ENCODE peak calls at places on chromosomes 16 and 17, in four cellular contexts. D is stimulated activated CD4-positive, alpha-beta T cell treated with anti-CD3 and anti-CD28 coated beads, Interleukin-1b, Interleukin-23, amount 100 ng/mL, for 24 hours; C is heart right ventricle; P is D341Med. U is an unnamed sample.
A peak's percentile ranks its signal among the peaks of the same experiment; 100 is the strongest.

GRCh38 chr17:82097187-82097918 is 683 bp downstream of the FASN start:
- DNase-seq in D (peak; percentile 17), C (no peak), P (peak; percentile 81), U (peak; percentile 57)

GRCh38 chr17:72812823-72813222 is 279.7 kb downstream of the SLC39A11 start:
- DNase-seq in D (no peak), C (no peak), P (no peak), U (no peak)

GRCh38 chr16:11094075-11094593 is 149.8 kb downstream of the CLEC16A start:
- DNase-seq in D (peak; percentile 51), C (no peak), P (no peak), U (no peak)

GRCh38 chr17:28948873-28949184 is 2.5 kb downstream of the PHF12 start:
- DNase-seq in D (no peak), C (no peak), P (peak; percentile 59), U (peak; percentile 71)

GRCh38 chr17:73052923-73053322 is 39.6 kb downstream of the SLC39A11 start:
- DNase-seq in D (no peak), C (no peak), P (no peak), U (no peak)

GRCh38 chr16:86725401-86725800 is 147.1 kb downstream of the FOXL1 start:
- DNase-seq in D (no peak), C (no peak), P (no peak), U (no peak)

GRCh38 chr17:47742319-47743181 is 9.5 kb downstream of the TBX21 start:
- DNase-seq in D (no peak), C (peak; percentile 39), P (peak; percentile 94), U (peak; percentile 78)

GRCh38 chr16:9901-10665 is 43.3 kb downstream of the POLR3K start:
- DNase-seq in D (no peak), C (no peak), P (no peak), U (no peak)

GRCh38 chr17:75738218-75738802 is 17.1 kb downstream of the ITGB4 start:
- DNase-seq in D (no peak), C (no peak), P (no peak), U (no peak)